ENCODE peak calls at places on chromosomes 1 and 21, in five cellular contexts. Q is pancreas, N is GM12865, R is GM13976, J is stomach. D is an unnamed sample.

GRCh38 chr21:44932366-44933181 is 7.3 kb upstream of the SLX9 start:
- DNase-seq in N (peak; percentile 68), R (peak; percentile 89), Q (no peak), J (no peak), D (peak; percentile 83)

GRCh38 chr1:101364370-101365120 is 127.7 kb downstream of the S1PR1 start:
- DNase-seq in R (no peak), J (no peak), N (peak; percentile 59), Q (no peak), D (no peak)

GRCh38 chr1:173422456-173422976 is 54.6 kb upstream of the PRDX6 start:
- DNase-seq in Q (no peak), N (peak; percentile 28), J (no peak), R (no peak), D (no peak)

GRCh38 chr1:198763298-198763714 is 124.5 kb downstream of the PTPRC start:
- DNase-seq in J (no peak), N (no peak), R (no peak), Q (no peak), D (no peak)

GRCh38 chr1:8121261-8122159 is 95.4 kb upstream of the ERRFI1 start:
- DNase-seq in N (no peak), Q (peak; percentile 72), J (peak; percentile 61), R (no peak), D (no peak)

GRCh38 chr1:3463408-3463811 is 8.9 kb downstream of the ARHGEF16 start:
- DNase-seq in J (no peak), N (no peak), Q (no peak), R (no peak), D (no peak)

GRCh38 chr21:15437873-15438272 is 291.9 kb upstream of the USP25 start:
- DNase-seq in N (peak; percentile 75), R (peak; percentile 28), Q (no peak), J (no peak), D (peak; percentile 13)

GRCh38 chr1:164659621-164660414 is 100.8 kb downstream of the PBX1 start:
- DNase-seq in N (no peak), Q (peak; percentile 88), J (peak; percentile 56), R (no peak), D (no peak)

GRCh38 chr1:16208270-16208987 is 4.0 kb downstream of the ARHGEF19 start:
- DNase-seq in J (no peak), Q (peak; percentile 59), N (no peak), R (no peak), D (no peak)

GRCh38 chr1:29062157-29062942 is 61.4 kb downstream of the TMEM200B start:
- DNase-seq in N (no peak), J (no peak), Q (no peak), R (no peak), D (no peak)

GRCh38 chr21:41156128-41156527 is 11.8 kb upstream of the BACE2 start:
- DNase-seq in R (no peak), J (no peak), N (no peak), Q (no peak), D (no peak)

GRCh38 chr1:206506803-206507394 is 432 bp upstream of the RASSF5 start:
- DNase-seq in R (peak; percentile 63), Q (peak; percentile 36), N (peak; percentile 46), J (peak; percentile 47), D (peak; percentile 49)

GRCh38 chr1:147243228-147243685 is 773 bp downstream of the CHD1L start:
- DNase-seq in J (no peak), N (peak; percentile 58), Q (peak; percentile 43), R (peak; percentile 35), D (peak; percentile 28)

GRCh38 chr1:87132664-87133000 is 196.0 kb upstream of the LMO4 start:
- DNase-seq in N (no peak), J (no peak), Q (no peak), R (no peak), D (no peak)

GRCh38 chr1:183209533-183210158 is 23.6 kb downstream of the LAMC2 start:
- DNase-seq in N (peak; percentile 57), Q (no peak), R (peak; percentile 57), J (no peak), D (peak; percentile 46)

GRCh38 chr1:154350383-154350782 is 25.1 kb downstream of the ATP8B2 start:
- DNase-seq in R (peak; percentile 12), N (no peak), Q (no peak), J (peak; percentile 52), D (no peak)

GRCh38 chr1:61930246-61930645 is 188.0 kb downstream of the PATJ start:
- DNase-seq in J (no peak), N (no peak), Q (no peak), R (no peak), D (no peak)

GRCh38 chr1:23370270-23370743 is 671 bp upstream of the ZNF436 start:
- DNase-seq in N (no peak), J (no peak), Q (no peak), R (no peak), D (no peak)

GRCh38 chr1:23367791-23368561 is 1.7 kb downstream of the ZNF436 start:
- DNase-seq in J (peak; percentile 98), N (peak; percentile 99), R (peak; percentile 99), Q (peak; percentile 99), D (peak; percentile 100)

GRCh38 chr1:23367451-23367790 is 2.2 kb downstream of the ZNF436 start:
- DNase-seq in J (no peak), R (no peak), Q (no peak), N (no peak), D (no peak)

GRCh38 chr1:23369335-23370013 is at the start of gene ZNF436:
- DNase-seq in J (peak; percentile 77), N (peak; percentile 41), Q (peak; percentile 63), R (peak; percentile 52), D (no peak)

DNA sequence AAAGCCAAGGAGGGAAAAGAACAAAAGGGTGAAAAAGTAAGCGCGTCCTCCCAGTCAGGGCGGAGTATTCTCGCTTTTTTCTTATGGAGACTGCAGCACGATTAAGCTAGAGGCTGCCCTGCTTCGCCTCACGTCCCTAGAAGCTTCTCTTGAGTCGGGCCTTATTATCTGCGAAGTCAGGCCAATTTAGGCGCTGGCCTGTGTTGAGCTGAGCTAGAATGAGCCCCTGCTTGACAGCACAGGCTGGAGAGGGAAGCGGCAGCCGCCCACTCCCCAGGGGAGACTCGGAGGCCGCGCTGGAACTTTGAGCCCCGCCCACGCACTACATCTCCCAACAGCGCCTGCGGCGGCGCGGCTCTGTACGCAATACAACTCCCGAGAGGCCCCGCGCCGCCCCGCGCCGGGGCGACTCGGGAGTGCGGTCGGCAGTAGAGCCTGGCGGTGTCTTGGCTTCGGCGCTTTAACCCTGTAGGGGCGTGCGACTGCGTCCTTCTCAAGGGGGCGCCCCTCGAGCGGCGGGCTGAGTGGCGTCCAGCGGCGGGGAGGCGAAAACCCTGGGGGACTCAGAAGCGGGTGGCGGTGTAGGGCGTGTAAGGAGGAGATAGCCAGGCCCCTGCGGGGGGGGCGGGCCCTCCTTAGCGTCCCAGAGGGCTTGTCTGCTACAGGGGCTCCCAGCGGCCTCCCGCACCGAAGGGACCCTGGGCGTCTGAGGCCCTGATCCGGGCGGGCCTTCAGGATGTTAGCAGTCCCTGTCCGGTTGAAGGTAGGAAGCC is 888 bp downstream of the ZNF436 start:
- DNase-seq in R (peak; percentile 92), Q (peak; percentile 86), J (peak; percentile 92), N (peak; percentile 93), D (peak; percentile 90)
- TF ChIP-seq CTCF in R (peak; percentile 8), Q (no peak), J (no peak), N (peak; percentile 5), D (no peak)

GRCh38 chr1:56148466-56149193 is 430.7 kb downstream of the PLPP3 start:
- DNase-seq in Q (no peak), N (no peak), J (no peak), R (no peak), D (no peak)
- TF ChIP-seq CTCF in Q (no peak), N (no peak), J (no peak), R (no peak), D (no peak)

GRCh38 chr1:175434268-175434860 is 241.8 kb upstream of the KIAA0040 start:
- DNase-seq in R (peak; percentile 29), Q (peak; percentile 58), N (peak; percentile 44), J (no peak), D (peak; percentile 49)
- TF ChIP-seq CTCF in R (peak; percentile 50), Q (peak; percentile 68), N (peak; percentile 80), J (no peak), D (peak; percentile 45)

DNA sequence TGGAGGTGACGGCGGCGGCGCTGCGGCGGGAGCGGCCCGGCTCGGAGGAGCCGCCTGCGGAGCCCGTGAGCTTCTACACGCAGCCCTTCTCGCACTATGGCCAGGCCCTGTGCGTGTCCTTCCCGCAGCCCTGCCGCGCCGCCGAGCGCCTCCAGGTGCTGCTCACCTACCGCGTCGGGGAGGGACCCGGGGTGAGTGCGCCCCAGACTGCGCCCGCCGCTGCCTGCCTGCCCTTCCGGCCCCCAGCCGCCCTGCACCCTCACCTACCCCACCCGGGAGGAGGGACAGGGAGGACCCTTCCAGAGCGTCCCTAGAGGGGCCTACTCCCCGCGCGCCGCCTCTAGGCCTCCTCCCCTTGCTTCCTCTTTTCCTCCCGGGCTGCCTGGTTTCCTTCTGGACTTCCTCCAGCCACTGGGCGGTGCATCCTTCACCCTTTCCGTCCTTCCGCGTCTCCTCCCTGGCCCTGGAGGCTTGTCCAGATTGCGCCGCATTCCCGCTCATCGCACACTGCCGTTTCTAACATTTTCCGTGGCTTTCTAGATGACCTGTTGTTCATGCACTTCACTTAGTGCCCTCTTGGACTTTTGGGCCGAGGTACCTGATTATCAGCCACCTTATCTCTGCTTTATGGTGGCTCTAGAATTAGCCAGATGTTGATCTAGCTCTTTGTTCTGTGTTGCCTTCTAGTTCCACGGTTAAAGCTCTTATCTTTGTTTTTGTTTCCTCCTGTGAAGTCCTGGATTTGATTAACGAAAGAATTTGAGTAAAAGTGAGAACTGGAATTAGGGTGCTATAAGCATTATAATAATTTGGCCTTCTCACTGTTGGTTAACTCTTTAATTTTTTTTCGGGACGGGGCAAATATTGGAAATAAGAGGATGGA is 716 bp downstream of the RNPEP start:
- DNase-seq in J (peak; percentile 74), R (peak; percentile 73), Q (peak; percentile 62), N (peak; percentile 61), D (peak; percentile 65)
- TF ChIP-seq CTCF in J (no peak), R (no peak), Q (no peak), N (peak; percentile 13), D (no peak)

GRCh38 chr1:209552406-209553264 is 30.9 kb upstream of the CAMK1G start:
- DNase-seq in J (no peak), N (no peak), R (no peak), Q (no peak), D (no peak)

GRCh38 chr1:209550519-209550918 is 33.0 kb upstream of the CAMK1G start:
- DNase-seq in R (no peak), N (no peak), Q (no peak), J (no peak), D (no peak)

GRCh38 chr1:209556159-209556690 is 27.3 kb upstream of the CAMK1G start:
- DNase-seq in J (no peak), N (no peak), R (no peak), Q (no peak), D (no peak)

GRCh38 chr1:209557216-209557615 is 26.3 kb upstream of the CAMK1G start:
- DNase-seq in R (no peak), Q (no peak), J (no peak), N (no peak), D (no peak)

DNA sequence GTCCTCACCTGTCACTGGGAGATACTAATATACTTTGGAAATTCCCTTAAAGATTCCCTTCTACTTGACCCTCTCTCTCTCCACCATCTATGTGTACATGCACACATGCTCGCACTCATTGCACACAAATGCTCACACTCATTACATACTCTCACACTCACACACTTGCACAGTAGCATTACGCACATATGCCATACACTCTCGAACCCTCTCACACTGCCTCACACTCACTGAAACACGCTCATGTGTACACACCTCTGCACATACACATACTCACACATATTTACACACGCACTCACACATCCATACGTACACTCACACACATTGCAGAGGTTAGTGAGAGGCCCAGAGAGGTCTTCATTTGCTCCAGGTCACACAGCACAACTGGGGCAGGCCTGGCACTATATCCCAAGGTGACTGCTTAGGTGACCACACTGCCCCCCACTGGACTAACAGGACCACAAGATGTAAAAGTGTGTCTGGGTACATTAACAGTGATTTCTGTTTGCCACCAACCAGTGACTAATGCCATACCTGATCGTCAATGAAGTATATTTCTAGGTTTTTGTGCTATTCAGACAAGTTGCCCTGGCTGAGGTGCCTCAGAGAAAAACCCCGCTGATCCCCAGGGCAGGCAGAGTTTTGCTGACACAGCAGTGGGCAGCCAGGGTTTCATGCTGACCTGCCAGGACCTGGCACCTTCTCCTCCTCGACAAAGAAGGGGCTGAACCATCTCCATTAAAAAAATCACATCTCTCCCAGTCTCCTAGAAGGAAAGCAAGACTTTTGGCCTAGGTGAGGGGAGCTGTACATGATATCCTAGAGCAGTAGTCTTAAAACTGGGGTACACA is 28.5 kb upstream of the CAMK1G start:
- DNase-seq in R (no peak), N (peak; percentile 14), Q (no peak), J (no peak), D (no peak)
- TF ChIP-seq CTCF in R (no peak), N (no peak), Q (no peak), J (no peak), D (no peak)

D was measured in GM10248.